ENCODE peak calls at places on chromosomes 13 and 19, in nine cellular contexts. P, B, L, T, A, C, S, Z and W are unnamed samples. For H3K36me3, the result is how much of the 10 kb centered on the place peaks cover.

GRCh38 chr13:27556109-27556508 is 64.2 kb downstream of the LNX2 start:
- DNase-seq in C (no peak), S (no peak), A (no peak), L (no peak), T (peak), Z (no peak), P (peak), B (peak), W (no peak)

GRCh38 chr13:109687559-109688448 is 98.6 kb downstream of the IRS2 start:
- DNase-seq in P (no peak), C (no peak), Z (no peak), S (peak), B (no peak), L (no peak), T (no peak), A (no peak), W (no peak)

GRCh38 chr13:23570099-23570926 is at the start of gene TNFRSF19:
- DNase-seq in S (peak), Z (peak), A (peak), C (peak), L (no peak), T (peak), B (peak), P (peak), W (no peak)

GRCh38 chr19:43476606-43477005 is 11.2 kb upstream of the LYPD3 start:
- DNase-seq in S (no peak), P (no peak), L (no peak), C (no peak), Z (no peak), A (peak), B (peak), T (peak), W (no peak)

GRCh38 chr19:34336781-34337271 is 28.2 kb upstream of the GPI start:
- DNase-seq in T (no peak), C (peak), A (peak), B (peak), L (no peak), Z (no peak), P (no peak), S (peak), W (peak)

GRCh38 chr13:99986751-99987150 is 5.2 kb downstream of the ZIC2 start:
- DNase-seq in Z (no peak), S (peak), T (no peak), B (no peak), P (no peak), C (peak), A (peak), L (no peak), W (no peak)

GRCh38 chr13:26384587-26384986 is 130.7 kb downstream of the CDK8 start:
- DNase-seq in S (no peak), B (no peak), T (no peak), Z (no peak), P (no peak), C (no peak), A (no peak), L (no peak), W (no peak)

GRCh38 chr19:46089432-46089831 is 35.1 kb downstream of the IGFL3 start:
- DNase-seq in A (no peak), C (no peak), P (no peak), B (no peak), S (no peak), Z (no peak), T (no peak), L (no peak), W (no peak)

GRCh38 chr13:44440046-44440608 is 66.5 kb downstream of the SERP2 start:
- DNase-seq in P (no peak), Z (no peak), L (no peak), C (no peak), A (no peak), S (no peak), T (no peak), B (no peak), W (no peak)

GRCh38 chr13:97809576-97809975 is 143.9 kb upstream of the IPO5 start:
- DNase-seq in A (no peak), S (no peak), T (peak), L (no peak), P (no peak), Z (no peak), B (peak), C (no peak), W (no peak)

GRCh38 chr19:55370305-55370988 is at the start of gene IL11:
- DNase-seq in P (peak), C (no peak), L (no peak), B (peak), S (peak), A (no peak), Z (no peak), T (peak), W (no peak)

GRCh38 chr19:46407891-46408426 is 5.4 kb downstream of the CCDC8 start:
- DNase-seq in P (no peak), T (no peak), B (no peak), S (no peak), L (no peak), Z (no peak), C (no peak), A (no peak), W (no peak)

GRCh38 chr13:53150568-53150967 is 122.0 kb downstream of the OLFM4 start:
- DNase-seq in P (no peak), A (no peak), C (no peak), Z (no peak), L (no peak), S (no peak), T (no peak), B (no peak), W (no peak)

GRCh38 chr19:32469796-32470195 is 64.2 kb downstream of the DPY19L3 start:
- DNase-seq in A (no peak), T (no peak), L (no peak), P (peak), B (no peak), Z (no peak), C (no peak), S (no peak), W (no peak)

GRCh38 chr19:33438987-33439781 is 65.7 kb downstream of the CEBPG start:
- DNase-seq in Z (no peak), P (no peak), S (no peak), L (no peak), A (no peak), C (no peak), B (no peak), T (no peak), W (no peak)

GRCh38 chr13:50969691-50970090 is 60.1 kb downstream of the RNASEH2B start:
- DNase-seq in A (peak), S (peak), T (no peak), L (no peak), C (peak), Z (no peak), P (peak), B (no peak), W (no peak)

GRCh38 chr13:18962168-18962734 is 219.4 kb downstream of the TUBA3C start:
- DNase-seq in S (no peak), P (no peak), C (no peak), T (no peak), Z (no peak), A (no peak), B (no peak), L (no peak), W (no peak)

GRCh38 chr19:35144600-35145436 is 1.8 kb downstream of the FXYD7 start:
- DNase-seq in B (peak), P (no peak), Z (no peak), T (no peak), A (peak), S (peak), L (no peak), C (peak), W (no peak)

GRCh38 chr19:43318203-43318602 is 35.3 kb upstream of the CD177 start:
- DNase-seq in T (no peak), S (no peak), L (no peak), A (no peak), B (no peak), P (no peak), C (no peak), Z (no peak), W (no peak)

GRCh38 chr19:16417660-16418596 is 53.8 kb downstream of the EPS15L1 start:
- DNase-seq in B (peak), L (peak), P (peak), C (peak), A (peak), T (no peak), Z (peak), S (peak), W (peak)

GRCh38 chr19:16420781-16421386 is 50.9 kb downstream of the EPS15L1 start:
- DNase-seq in T (no peak), Z (no peak), P (no peak), B (no peak), L (no peak), S (no peak), C (no peak), A (no peak), W (no peak)

GRCh38 chr19:16418597-16418962 is 53.2 kb downstream of the EPS15L1 start:
- DNase-seq in S (peak), A (no peak), Z (no peak), P (no peak), L (no peak), B (no peak), T (no peak), C (no peak), W (no peak)

GRCh38 chr19:16421982-16422381 is 49.8 kb downstream of the EPS15L1 start:
- DNase-seq in S (no peak), A (no peak), Z (no peak), L (no peak), B (no peak), P (no peak), T (no peak), C (no peak), W (no peak)

DNA sequence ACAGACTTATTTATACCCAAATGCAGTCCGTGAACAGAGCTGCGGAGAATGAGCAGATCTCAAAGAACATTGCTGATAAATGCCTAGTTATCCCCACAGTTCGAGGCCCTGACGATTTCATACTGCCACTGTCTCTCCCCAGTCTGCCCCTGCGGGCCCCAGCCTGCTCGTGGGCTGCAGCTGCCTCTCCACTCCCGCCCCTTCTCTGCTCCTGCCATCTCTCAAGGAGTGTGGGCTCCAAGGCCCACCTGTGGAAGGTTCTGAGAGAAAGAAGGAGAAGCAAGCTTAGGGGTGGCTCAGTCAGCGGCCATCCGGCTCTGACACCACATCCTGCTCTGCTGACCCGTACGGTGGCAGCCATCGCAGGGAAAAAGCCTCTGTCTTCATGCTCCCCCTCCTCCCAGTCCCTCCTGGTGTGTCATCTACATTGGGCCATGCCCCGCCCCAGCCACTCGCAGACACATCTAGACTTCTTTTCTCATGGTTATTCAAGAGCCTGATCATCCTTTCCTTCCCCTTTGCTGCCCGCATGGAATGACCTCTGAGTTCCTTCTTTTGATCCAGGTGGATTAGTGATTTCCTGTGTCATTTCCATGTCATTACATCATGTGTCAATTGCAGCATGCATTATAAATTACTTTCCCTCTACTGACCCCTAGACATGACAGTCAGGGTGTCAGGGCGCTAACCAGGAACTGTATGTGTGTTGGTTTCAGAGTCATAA is 51.9 kb downstream of the EPS15L1 start:
- DNase-seq in B (no peak), T (no peak), P (no peak), L (no peak), S (no peak), Z (no peak), A (no peak), C (peak), W (no peak)
- H3K36me3 ChIP-seq in B (under half), T (under half), P (half or more), L (half or more), S (under half), Z (under half), A (half or more), C (under half), W (under half)

GRCh38 chr19:7788933-7789323 is 25.9 kb downstream of the CLEC4M start:
- DNase-seq in C (no peak), S (no peak), B (no peak), T (no peak), L (no peak), P (no peak), Z (no peak), A (no peak), W (no peak)

GRCh38 chr19:7789447-7789846 is 26.4 kb downstream of the CLEC4M start:
- DNase-seq in Z (no peak), P (no peak), S (peak), A (no peak), T (no peak), L (no peak), B (no peak), C (peak), W (no peak)

GRCh38 chr19:7792286-7792685 is 29.2 kb downstream of the CLEC4M start:
- DNase-seq in S (no peak), B (peak), A (no peak), L (no peak), Z (no peak), C (peak), T (no peak), P (peak), W (no peak)

GRCh38 chr19:7788178-7788932 is 25.3 kb downstream of the CLEC4M start:
- DNase-seq in T (no peak), C (peak), S (peak), P (no peak), B (no peak), A (no peak), Z (no peak), L (no peak), W (no peak)

GRCh38 chr19:7790416-7790815 is 27.4 kb downstream of the CLEC4M start:
- DNase-seq in A (no peak), P (no peak), C (no peak), L (no peak), T (no peak), B (no peak), S (no peak), Z (no peak), W (no peak)
- TF ChIP-seq CTCF in A (no peak), P (no peak), C (no peak), L (no peak), T (no peak), B (no peak), S (no peak), Z (no peak), W (no peak)

DNA sequence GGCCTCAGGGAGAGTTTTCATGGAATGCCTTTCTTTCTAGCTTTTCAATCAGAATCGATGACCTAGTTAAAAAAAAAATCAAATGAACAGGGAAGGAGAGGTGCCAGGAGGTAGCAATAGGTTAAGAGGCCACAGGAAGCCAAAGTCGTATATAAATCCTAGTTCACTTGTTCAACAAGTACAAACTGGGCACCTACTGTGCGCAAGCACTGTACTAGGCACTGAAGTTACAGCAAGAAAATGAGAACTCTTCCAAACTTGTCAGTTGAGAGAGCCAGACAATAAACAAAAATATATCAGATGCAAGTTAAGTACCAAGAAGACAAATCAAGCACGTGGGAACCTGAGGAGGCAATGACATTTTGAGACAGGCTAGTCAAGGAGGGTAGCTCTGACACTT is 6.1 kb downstream of the SUGP2 start:
- DNase-seq in L (no peak), S (no peak), A (no peak), P (no peak), C (no peak), Z (no peak), T (no peak), B (no peak), W (no peak)
- H3K36me3 ChIP-seq in L (half or more), S (under half), A (half or more), P (half or more), C (half or more), Z (under half), T (half or more), B (half or more), W (under half)

GRCh38 chr13:107743983-107744382 is 471.4 kb downstream of the LIG4 start:
- DNase-seq in Z (no peak), C (no peak), B (peak), T (peak), S (peak), A (no peak), P (no peak), L (no peak), W (no peak)

GRCh38 chr13:107743100-107743499 is 472.2 kb downstream of the LIG4 start:
- DNase-seq in C (no peak), S (no peak), P (no peak), B (peak), A (no peak), Z (no peak), T (no peak), L (no peak), W (no peak)

GRCh38 chr13:107743523-107743922 is 471.8 kb downstream of the LIG4 start:
- DNase-seq in A (no peak), Z (no peak), L (no peak), P (no peak), C (no peak), T (no peak), B (peak), S (no peak), W (no peak)

GRCh38 chr13:107742544-107742943 is 472.8 kb downstream of the LIG4 start:
- DNase-seq in S (no peak), Z (no peak), P (no peak), T (no peak), A (no peak), L (no peak), B (no peak), C (no peak), W (no peak)
- TF ChIP-seq CTCF in S (peak), Z (no peak), P (no peak), T (no peak), A (no peak), L (no peak), B (no peak), C (no peak), W (no peak)

GRCh38 chr19:40721936-40722661 is 5.2 kb downstream of the ITPKC start:
- DNase-seq in S (no peak), Z (no peak), A (no peak), T (peak), P (no peak), B (peak), L (no peak), C (no peak), W (no peak)

GRCh38 chr19:40724848-40725247 is 7.9 kb downstream of the ITPKC start:
- DNase-seq in C (no peak), A (no peak), T (no peak), P (no peak), L (no peak), B (no peak), Z (no peak), S (no peak), W (no peak)

GRCh38 chr19:40726279-40726678 is 9.4 kb downstream of the ITPKC start:
- DNase-seq in Z (no peak), P (no peak), A (no peak), L (no peak), C (no peak), T (no peak), S (no peak), B (peak), W (no peak)

GRCh38 chr19:40723661-40724254 is 6.8 kb downstream of the ITPKC start:
- DNase-seq in L (no peak), P (no peak), A (no peak), S (no peak), Z (no peak), T (no peak), C (no peak), B (no peak), W (no peak)

DNA sequence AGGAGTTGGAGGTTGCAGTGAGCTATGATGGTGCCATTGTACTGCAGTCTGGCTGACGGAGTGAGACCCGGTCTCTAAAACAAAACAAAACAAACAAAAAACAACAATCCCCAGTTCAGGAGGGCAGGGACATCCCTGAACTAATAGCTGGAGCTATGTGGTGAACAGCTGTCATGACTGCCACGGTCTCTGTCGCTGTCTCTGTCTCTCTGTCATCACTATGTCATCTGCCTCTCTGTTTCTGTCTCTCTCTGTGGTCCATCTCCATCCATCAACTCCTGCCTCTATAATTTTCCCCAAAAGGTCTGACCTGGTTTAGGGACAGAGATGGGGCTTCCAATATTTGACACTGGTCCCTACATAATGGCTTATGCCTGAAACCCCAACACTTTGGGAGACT is 7.4 kb downstream of the ITPKC start:
- DNase-seq in C (no peak), T (no peak), Z (no peak), P (no peak), B (no peak), L (no peak), A (no peak), S (no peak), W (no peak)
- H3K36me3 ChIP-seq in C (under half), T (under half), Z (under half), P (under half), B (under half), L (half or more), A (under half), S (under half), W (under half)

DNA sequence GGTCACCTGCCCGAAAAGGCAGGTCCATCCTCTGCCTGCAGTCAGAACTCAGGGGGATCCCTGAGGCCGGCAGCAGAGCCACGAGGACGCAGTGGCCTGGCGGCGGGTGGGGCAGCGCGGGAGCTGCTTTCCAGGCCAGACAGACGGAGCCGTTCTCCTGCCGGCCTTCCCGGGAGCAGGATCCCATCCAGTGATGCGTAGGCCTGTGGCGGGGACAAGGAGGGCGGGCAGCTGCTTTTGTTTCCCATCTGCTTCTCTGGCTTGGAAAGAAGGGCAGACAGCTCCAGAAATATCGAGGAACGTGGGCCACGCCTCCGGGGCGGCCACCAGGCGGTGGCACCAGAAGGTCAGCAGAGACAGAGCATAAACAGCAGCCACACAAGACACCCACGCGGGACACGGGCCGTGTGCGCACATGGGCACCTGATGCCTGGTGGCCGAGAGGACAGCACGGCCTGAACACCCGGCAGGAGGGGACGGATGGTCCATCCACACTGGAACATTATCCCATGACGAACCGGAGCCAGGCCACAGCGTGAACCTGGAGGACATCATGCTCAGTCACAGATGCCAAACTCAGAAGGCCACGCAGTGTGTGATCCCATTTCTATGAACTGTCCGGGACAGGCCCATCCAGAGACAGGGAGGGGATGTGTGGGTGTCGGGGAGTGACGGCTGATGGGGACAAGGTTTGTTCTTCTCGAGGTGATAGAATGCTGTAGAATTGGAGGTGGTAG is 13.9 kb upstream of the MKNK2 start:
- DNase-seq in Z (no peak), C (no peak), B (no peak), T (no peak), A (no peak), S (no peak), L (no peak), P (no peak), W (no peak)
- TF ChIP-seq CTCF in Z (peak), C (no peak), B (no peak), T (no peak), A (no peak), S (no peak), L (no peak), P (no peak), W (no peak)

GRCh38 chr19:3150739-3151329 is 15.0 kb downstream of the GNA15 start:
- DNase-seq in B (no peak), S (no peak), C (no peak), P (no peak), T (no peak), Z (no peak), A (no peak), L (no peak), W (no peak)
- H3K36me3 ChIP-seq in B (under half), S (under half), C (under half), P (under half), T (under half), Z (under half), A (under half), L (under half), W (under half)